ENCODE peak calls at places on chromosomes 1 and 21, in ten cellular contexts. One of them, this sample, is unnamed.

GRCh38 chr1:77386276-77386675 is 104.5 kb downstream of the AK5 start:
- DNase-seq in esophagus muscularis mucosa: no peak
- DNase-seq in Panc1: no peak
- DNase-seq in activated CD8-positive, alpha-beta memory T cell treated with anti-CD3 and anti-CD28 coated beads, Interleukin-2, amount 50 U/mL, for 4 hours: no peak
- DNase-seq in MCF 10A: no peak
- DNase-seq in amygdala: no peak
- DNase-seq in fibroblast of mammary gland: no peak
- DNase-seq in NB4: no peak
- DNase-seq in activated CD4-positive, alpha-beta T cell treated with anti-CD3 and anti-CD28 coated beads, Interleukin-2, amount 50 U/mL, for 1 hour: no peak
- DNase-seq in AG08395: no peak
- DNase-seq in this sample: no peak

GRCh38 chr1:14881775-14882672 is 271.5 kb upstream of the TMEM51 start:
- DNase-seq in esophagus muscularis mucosa: no peak
- DNase-seq in Panc1: no peak
- DNase-seq in activated CD8-positive, alpha-beta memory T cell treated with anti-CD3 and anti-CD28 coated beads, Interleukin-2, amount 50 U/mL, for 4 hours: no peak
- DNase-seq in MCF 10A: no peak
- DNase-seq in amygdala: no peak
- DNase-seq in fibroblast of mammary gland: no peak
- DNase-seq in NB4: no peak
- DNase-seq in activated CD4-positive, alpha-beta T cell treated with anti-CD3 and anti-CD28 coated beads, Interleukin-2, amount 50 U/mL, for 1 hour: no peak
- DNase-seq in AG08395: no peak
- DNase-seq in this sample: no peak

GRCh38 chr1:153945795-153946621 is 510 bp downstream of the DENND4B start:
- DNase-seq in esophagus muscularis mucosa: peak
- DNase-seq in Panc1: no peak
- DNase-seq in activated CD8-positive, alpha-beta memory T cell treated with anti-CD3 and anti-CD28 coated beads, Interleukin-2, amount 50 U/mL, for 4 hours: peak
- DNase-seq in MCF 10A: peak
- DNase-seq in amygdala: peak
- DNase-seq in fibroblast of mammary gland: peak
- DNase-seq in NB4: peak
- DNase-seq in activated CD4-positive, alpha-beta T cell treated with anti-CD3 and anti-CD28 coated beads, Interleukin-2, amount 50 U/mL, for 1 hour: peak
- DNase-seq in AG08395: peak
- DNase-seq in this sample: no peak

GRCh38 chr1:52842643-52843310 is at the start of gene ZYG11A:
- DNase-seq in esophagus muscularis mucosa: no peak
- DNase-seq in Panc1: no peak
- DNase-seq in activated CD8-positive, alpha-beta memory T cell treated with anti-CD3 and anti-CD28 coated beads, Interleukin-2, amount 50 U/mL, for 4 hours: peak
- DNase-seq in MCF 10A: peak
- DNase-seq in amygdala: no peak
- DNase-seq in fibroblast of mammary gland: peak
- DNase-seq in NB4: peak
- DNase-seq in activated CD4-positive, alpha-beta T cell treated with anti-CD3 and anti-CD28 coated beads, Interleukin-2, amount 50 U/mL, for 1 hour: peak
- DNase-seq in AG08395: peak
- DNase-seq in this sample: no peak

GRCh38 chr1:225868631-225869330 is 13.4 kb downstream of the TMEM63A start:
- DNase-seq in esophagus muscularis mucosa: no peak
- DNase-seq in Panc1: no peak
- DNase-seq in activated CD8-positive, alpha-beta memory T cell treated with anti-CD3 and anti-CD28 coated beads, Interleukin-2, amount 50 U/mL, for 4 hours: no peak
- DNase-seq in MCF 10A: no peak
- DNase-seq in amygdala: no peak
- DNase-seq in fibroblast of mammary gland: no peak
- DNase-seq in NB4: no peak
- DNase-seq in activated CD4-positive, alpha-beta T cell treated with anti-CD3 and anti-CD28 coated beads, Interleukin-2, amount 50 U/mL, for 1 hour: no peak
- DNase-seq in AG08395: no peak
- DNase-seq in this sample: no peak

GRCh38 chr1:39127513-39127912 is 77.0 kb upstream of the MACF1 start:
- DNase-seq in esophagus muscularis mucosa: no peak
- DNase-seq in Panc1: no peak
- DNase-seq in activated CD8-positive, alpha-beta memory T cell treated with anti-CD3 and anti-CD28 coated beads, Interleukin-2, amount 50 U/mL, for 4 hours: no peak
- DNase-seq in MCF 10A: peak
- DNase-seq in amygdala: no peak
- DNase-seq in fibroblast of mammary gland: peak
- DNase-seq in NB4: no peak
- DNase-seq in activated CD4-positive, alpha-beta T cell treated with anti-CD3 and anti-CD28 coated beads, Interleukin-2, amount 50 U/mL, for 1 hour: no peak
- DNase-seq in AG08395: no peak
- DNase-seq in this sample: no peak

GRCh38 chr1:24154215-24154614 is 11.3 kb upstream of the IL22RA1 start:
- DNase-seq in esophagus muscularis mucosa: no peak
- DNase-seq in Panc1: no peak
- DNase-seq in activated CD8-positive, alpha-beta memory T cell treated with anti-CD3 and anti-CD28 coated beads, Interleukin-2, amount 50 U/mL, for 4 hours: no peak
- DNase-seq in MCF 10A: no peak
- DNase-seq in amygdala: no peak
- DNase-seq in fibroblast of mammary gland: no peak
- DNase-seq in NB4: no peak
- DNase-seq in activated CD4-positive, alpha-beta T cell treated with anti-CD3 and anti-CD28 coated beads, Interleukin-2, amount 50 U/mL, for 1 hour: no peak
- DNase-seq in AG08395: no peak
- DNase-seq in this sample: no peak

GRCh38 chr1:155071701-155072100 is 6.9 kb upstream of the EFNA3 start:
- DNase-seq in esophagus muscularis mucosa: no peak
- DNase-seq in Panc1: no peak
- DNase-seq in activated CD8-positive, alpha-beta memory T cell treated with anti-CD3 and anti-CD28 coated beads, Interleukin-2, amount 50 U/mL, for 4 hours: no peak
- DNase-seq in MCF 10A: no peak
- DNase-seq in amygdala: no peak
- DNase-seq in fibroblast of mammary gland: no peak
- DNase-seq in NB4: no peak
- DNase-seq in activated CD4-positive, alpha-beta T cell treated with anti-CD3 and anti-CD28 coated beads, Interleukin-2, amount 50 U/mL, for 1 hour: no peak
- DNase-seq in AG08395: no peak
- DNase-seq in this sample: no peak

GRCh38 chr1:170661646-170662411 is 2.1 kb upstream of the PRRX1 start:
- DNase-seq in esophagus muscularis mucosa: no peak
- DNase-seq in Panc1: no peak
- DNase-seq in activated CD8-positive, alpha-beta memory T cell treated with anti-CD3 and anti-CD28 coated beads, Interleukin-2, amount 50 U/mL, for 4 hours: no peak
- DNase-seq in MCF 10A: peak
- DNase-seq in amygdala: no peak
- DNase-seq in fibroblast of mammary gland: peak
- DNase-seq in NB4: no peak
- DNase-seq in activated CD4-positive, alpha-beta T cell treated with anti-CD3 and anti-CD28 coated beads, Interleukin-2, amount 50 U/mL, for 1 hour: no peak
- DNase-seq in AG08395: peak
- DNase-seq in this sample: peak

GRCh38 chr1:85865183-85865582 is 156.9 kb upstream of the ZNHIT6 start:
- DNase-seq in esophagus muscularis mucosa: no peak
- DNase-seq in Panc1: no peak
- DNase-seq in activated CD8-positive, alpha-beta memory T cell treated with anti-CD3 and anti-CD28 coated beads, Interleukin-2, amount 50 U/mL, for 4 hours: no peak
- DNase-seq in MCF 10A: peak
- DNase-seq in amygdala: no peak
- DNase-seq in fibroblast of mammary gland: peak
- DNase-seq in NB4: no peak
- DNase-seq in activated CD4-positive, alpha-beta T cell treated with anti-CD3 and anti-CD28 coated beads, Interleukin-2, amount 50 U/mL, for 1 hour: no peak
- DNase-seq in AG08395: peak
- DNase-seq in this sample: peak

GRCh38 chr1:244896550-244896949 is 32.2 kb upstream of the HNRNPU start:
- DNase-seq in esophagus muscularis mucosa: no peak
- DNase-seq in Panc1: no peak
- DNase-seq in activated CD8-positive, alpha-beta memory T cell treated with anti-CD3 and anti-CD28 coated beads, Interleukin-2, amount 50 U/mL, for 4 hours: no peak
- DNase-seq in MCF 10A: peak
- DNase-seq in amygdala: no peak
- DNase-seq in fibroblast of mammary gland: peak
- DNase-seq in NB4: no peak
- DNase-seq in activated CD4-positive, alpha-beta T cell treated with anti-CD3 and anti-CD28 coated beads, Interleukin-2, amount 50 U/mL, for 1 hour: no peak
- DNase-seq in AG08395: peak
- DNase-seq in this sample: no peak

GRCh38 chr1:22815421-22816062 is 104.9 kb downstream of the EPHB2 start:
- DNase-seq in esophagus muscularis mucosa: no peak
- DNase-seq in Panc1: no peak
- DNase-seq in activated CD8-positive, alpha-beta memory T cell treated with anti-CD3 and anti-CD28 coated beads, Interleukin-2, amount 50 U/mL, for 4 hours: no peak
- DNase-seq in MCF 10A: no peak
- DNase-seq in amygdala: peak
- DNase-seq in fibroblast of mammary gland: no peak
- DNase-seq in NB4: no peak
- DNase-seq in activated CD4-positive, alpha-beta T cell treated with anti-CD3 and anti-CD28 coated beads, Interleukin-2, amount 50 U/mL, for 1 hour: no peak
- DNase-seq in AG08395: no peak
- DNase-seq in this sample: no peak

GRCh38 chr1:189804352-189804751 is 673.3 kb downstream of the BRINP3 start:
- DNase-seq in esophagus muscularis mucosa: no peak
- DNase-seq in Panc1: no peak
- DNase-seq in activated CD8-positive, alpha-beta memory T cell treated with anti-CD3 and anti-CD28 coated beads, Interleukin-2, amount 50 U/mL, for 4 hours: no peak
- DNase-seq in MCF 10A: no peak
- DNase-seq in amygdala: no peak
- DNase-seq in fibroblast of mammary gland: no peak
- DNase-seq in NB4: no peak
- DNase-seq in activated CD4-positive, alpha-beta T cell treated with anti-CD3 and anti-CD28 coated beads, Interleukin-2, amount 50 U/mL, for 1 hour: no peak
- DNase-seq in AG08395: no peak
- DNase-seq in this sample: no peak

GRCh38 chr1:169484683-169485426 is 889 bp downstream of the SLC19A2 start:
- DNase-seq in esophagus muscularis mucosa: no peak
- DNase-seq in Panc1: no peak
- DNase-seq in activated CD8-positive, alpha-beta memory T cell treated with anti-CD3 and anti-CD28 coated beads, Interleukin-2, amount 50 U/mL, for 4 hours: peak
- DNase-seq in MCF 10A: peak
- DNase-seq in amygdala: peak
- DNase-seq in fibroblast of mammary gland: peak
- DNase-seq in NB4: peak
- DNase-seq in activated CD4-positive, alpha-beta T cell treated with anti-CD3 and anti-CD28 coated beads, Interleukin-2, amount 50 U/mL, for 1 hour: peak
- DNase-seq in AG08395: peak
- DNase-seq in this sample: peak

GRCh38 chr1:78003882-78004718 is 639 bp upstream of the DNAJB4 start:
- DNase-seq in esophagus muscularis mucosa: no peak
- DNase-seq in Panc1: peak
- DNase-seq in activated CD8-positive, alpha-beta memory T cell treated with anti-CD3 and anti-CD28 coated beads, Interleukin-2, amount 50 U/mL, for 4 hours: peak
- DNase-seq in MCF 10A: peak
- DNase-seq in amygdala: peak
- DNase-seq in fibroblast of mammary gland: peak
- DNase-seq in NB4: peak
- DNase-seq in activated CD4-positive, alpha-beta T cell treated with anti-CD3 and anti-CD28 coated beads, Interleukin-2, amount 50 U/mL, for 1 hour: peak
- DNase-seq in AG08395: peak
- DNase-seq in this sample: no peak

GRCh38 chr1:26811708-26812107 is 14.8 kb upstream of the ZDHHC18 start:
- DNase-seq in esophagus muscularis mucosa: no peak
- DNase-seq in Panc1: no peak
- DNase-seq in activated CD8-positive, alpha-beta memory T cell treated with anti-CD3 and anti-CD28 coated beads, Interleukin-2, amount 50 U/mL, for 4 hours: no peak
- DNase-seq in MCF 10A: no peak
- DNase-seq in amygdala: no peak
- DNase-seq in fibroblast of mammary gland: no peak
- DNase-seq in NB4: no peak
- DNase-seq in activated CD4-positive, alpha-beta T cell treated with anti-CD3 and anti-CD28 coated beads, Interleukin-2, amount 50 U/mL, for 1 hour: no peak
- DNase-seq in AG08395: no peak
- DNase-seq in this sample: no peak

GRCh38 chr1:181061891-181062777 is 26.4 kb upstream of the IER5 start:
- DNase-seq in esophagus muscularis mucosa: no peak
- DNase-seq in Panc1: no peak
- DNase-seq in activated CD8-positive, alpha-beta memory T cell treated with anti-CD3 and anti-CD28 coated beads, Interleukin-2, amount 50 U/mL, for 4 hours: peak
- DNase-seq in MCF 10A: no peak
- DNase-seq in amygdala: no peak
- DNase-seq in fibroblast of mammary gland: no peak
- DNase-seq in NB4: peak
- DNase-seq in activated CD4-positive, alpha-beta T cell treated with anti-CD3 and anti-CD28 coated beads, Interleukin-2, amount 50 U/mL, for 1 hour: peak
- DNase-seq in AG08395: no peak
- DNase-seq in this sample: no peak

GRCh38 chr1:54180666-54181360 is 19.0 kb downstream of the CYB5RL start:
- DNase-seq in esophagus muscularis mucosa: no peak
- DNase-seq in Panc1: no peak
- DNase-seq in activated CD8-positive, alpha-beta memory T cell treated with anti-CD3 and anti-CD28 coated beads, Interleukin-2, amount 50 U/mL, for 4 hours: no peak
- DNase-seq in MCF 10A: no peak
- DNase-seq in amygdala: no peak
- DNase-seq in fibroblast of mammary gland: no peak
- DNase-seq in NB4: no peak
- DNase-seq in activated CD4-positive, alpha-beta T cell treated with anti-CD3 and anti-CD28 coated beads, Interleukin-2, amount 50 U/mL, for 1 hour: no peak
- DNase-seq in AG08395: no peak
- DNase-seq in this sample: no peak

GRCh38 chr1:40769815-40770214 is 13.8 kb upstream of the KCNQ4 start:
- DNase-seq in esophagus muscularis mucosa: no peak
- DNase-seq in Panc1: no peak
- DNase-seq in activated CD8-positive, alpha-beta memory T cell treated with anti-CD3 and anti-CD28 coated beads, Interleukin-2, amount 50 U/mL, for 4 hours: no peak
- DNase-seq in MCF 10A: peak
- DNase-seq in amygdala: no peak
- DNase-seq in fibroblast of mammary gland: no peak
- DNase-seq in NB4: peak
- DNase-seq in activated CD4-positive, alpha-beta T cell treated with anti-CD3 and anti-CD28 coated beads, Interleukin-2, amount 50 U/mL, for 1 hour: no peak
- DNase-seq in AG08395: no peak
- DNase-seq in this sample: no peak

GRCh38 chr21:26177187-26177586 is 6.6 kb upstream of the APP start:
- DNase-seq in esophagus muscularis mucosa: no peak
- DNase-seq in Panc1: no peak
- DNase-seq in activated CD8-positive, alpha-beta memory T cell treated with anti-CD3 and anti-CD28 coated beads, Interleukin-2, amount 50 U/mL, for 4 hours: no peak
- DNase-seq in MCF 10A: no peak
- DNase-seq in amygdala: no peak
- DNase-seq in fibroblast of mammary gland: no peak
- DNase-seq in NB4: no peak
- DNase-seq in activated CD4-positive, alpha-beta T cell treated with anti-CD3 and anti-CD28 coated beads, Interleukin-2, amount 50 U/mL, for 1 hour: no peak
- DNase-seq in AG08395: peak
- DNase-seq in this sample: no peak

GRCh38 chr21:43961382-43961909 is 50.7 kb upstream of the TRAPPC10 start:
- DNase-seq in esophagus muscularis mucosa: no peak
- DNase-seq in Panc1: no peak
- DNase-seq in activated CD8-positive, alpha-beta memory T cell treated with anti-CD3 and anti-CD28 coated beads, Interleukin-2, amount 50 U/mL, for 4 hours: no peak
- DNase-seq in MCF 10A: no peak
- DNase-seq in amygdala: no peak
- DNase-seq in fibroblast of mammary gland: no peak
- DNase-seq in NB4: no peak
- DNase-seq in activated CD4-positive, alpha-beta T cell treated with anti-CD3 and anti-CD28 coated beads, Interleukin-2, amount 50 U/mL, for 1 hour: no peak
- DNase-seq in AG08395: no peak
- DNase-seq in this sample: no peak

GRCh38 chr1:202821467-202821866 is 10.7 kb downstream of the PCAT6 start:
- DNase-seq in esophagus muscularis mucosa: no peak
- DNase-seq in Panc1: no peak
- DNase-seq in activated CD8-positive, alpha-beta memory T cell treated with anti-CD3 and anti-CD28 coated beads, Interleukin-2, amount 50 U/mL, for 4 hours: no peak
- DNase-seq in MCF 10A: no peak
- DNase-seq in amygdala: no peak
- DNase-seq in fibroblast of mammary gland: no peak
- DNase-seq in NB4: no peak
- DNase-seq in activated CD4-positive, alpha-beta T cell treated with anti-CD3 and anti-CD28 coated beads, Interleukin-2, amount 50 U/mL, for 1 hour: no peak
- DNase-seq in AG08395: peak
- DNase-seq in this sample: peak

GRCh38 chr1:167450843-167451242 is 67.5 kb downstream of the CD247 start:
- DNase-seq in esophagus muscularis mucosa: no peak
- DNase-seq in Panc1: no peak
- DNase-seq in activated CD8-positive, alpha-beta memory T cell treated with anti-CD3 and anti-CD28 coated beads, Interleukin-2, amount 50 U/mL, for 4 hours: no peak
- DNase-seq in MCF 10A: no peak
- DNase-seq in amygdala: no peak
- DNase-seq in fibroblast of mammary gland: no peak
- DNase-seq in NB4: no peak
- DNase-seq in activated CD4-positive, alpha-beta T cell treated with anti-CD3 and anti-CD28 coated beads, Interleukin-2, amount 50 U/mL, for 1 hour: no peak
- DNase-seq in AG08395: no peak
- DNase-seq in this sample: no peak

GRCh38 chr1:151908228-151908691 is 1.1 kb downstream of the THEM4 start:
- DNase-seq in esophagus muscularis mucosa: no peak
- DNase-seq in Panc1: no peak
- DNase-seq in activated CD8-positive, alpha-beta memory T cell treated with anti-CD3 and anti-CD28 coated beads, Interleukin-2, amount 50 U/mL, for 4 hours: no peak
- DNase-seq in MCF 10A: peak
- DNase-seq in amygdala: no peak
- DNase-seq in fibroblast of mammary gland: peak
- DNase-seq in NB4: peak
- DNase-seq in activated CD4-positive, alpha-beta T cell treated with anti-CD3 and anti-CD28 coated beads, Interleukin-2, amount 50 U/mL, for 1 hour: no peak
- DNase-seq in AG08395: no peak
- DNase-seq in this sample: no peak

GRCh38 chr1:160451859-160452232 is 51.5 kb downstream of the VANGL2 start:
- DNase-seq in esophagus muscularis mucosa: no peak
- DNase-seq in Panc1: no peak
- DNase-seq in activated CD8-positive, alpha-beta memory T cell treated with anti-CD3 and anti-CD28 coated beads, Interleukin-2, amount 50 U/mL, for 4 hours: no peak
- DNase-seq in MCF 10A: no peak
- DNase-seq in amygdala: no peak
- DNase-seq in fibroblast of mammary gland: no peak
- DNase-seq in NB4: no peak
- DNase-seq in activated CD4-positive, alpha-beta T cell treated with anti-CD3 and anti-CD28 coated beads, Interleukin-2, amount 50 U/mL, for 1 hour: no peak
- DNase-seq in AG08395: no peak
- DNase-seq in this sample: no peak

GRCh38 chr1:175168782-175169181 is 23.8 kb downstream of the KIAA0040 start:
- DNase-seq in esophagus muscularis mucosa: no peak
- DNase-seq in Panc1: no peak
- DNase-seq in activated CD8-positive, alpha-beta memory T cell treated with anti-CD3 and anti-CD28 coated beads, Interleukin-2, amount 50 U/mL, for 4 hours: no peak
- DNase-seq in MCF 10A: no peak
- DNase-seq in amygdala: no peak
- DNase-seq in fibroblast of mammary gland: no peak
- DNase-seq in NB4: no peak
- DNase-seq in activated CD4-positive, alpha-beta T cell treated with anti-CD3 and anti-CD28 coated beads, Interleukin-2, amount 50 U/mL, for 1 hour: no peak
- DNase-seq in AG08395: no peak
- DNase-seq in this sample: no peak

GRCh38 chr1:178282949-178283367 is 189.1 kb downstream of the RASAL2 start:
- DNase-seq in esophagus muscularis mucosa: no peak
- DNase-seq in Panc1: no peak
- DNase-seq in activated CD8-positive, alpha-beta memory T cell treated with anti-CD3 and anti-CD28 coated beads, Interleukin-2, amount 50 U/mL, for 4 hours: no peak
- DNase-seq in MCF 10A: peak
- DNase-seq in amygdala: no peak
- DNase-seq in fibroblast of mammary gland: peak
- DNase-seq in NB4: peak
- DNase-seq in activated CD4-positive, alpha-beta T cell treated with anti-CD3 and anti-CD28 coated beads, Interleukin-2, amount 50 U/mL, for 1 hour: no peak
- DNase-seq in AG08395: peak
- DNase-seq in this sample: peak

GRCh38 chr1:47751188-47751587 is 246.0 kb downstream of the TRABD2B start:
- DNase-seq in esophagus muscularis mucosa: no peak
- DNase-seq in Panc1: no peak
- DNase-seq in activated CD8-positive, alpha-beta memory T cell treated with anti-CD3 and anti-CD28 coated beads, Interleukin-2, amount 50 U/mL, for 4 hours: no peak
- DNase-seq in MCF 10A: no peak
- DNase-seq in amygdala: no peak
- DNase-seq in fibroblast of mammary gland: peak
- DNase-seq in NB4: peak
- DNase-seq in activated CD4-positive, alpha-beta T cell treated with anti-CD3 and anti-CD28 coated beads, Interleukin-2, amount 50 U/mL, for 1 hour: no peak
- DNase-seq in AG08395: no peak
- DNase-seq in this sample: no peak

This sample was measured in GM04503.